ENCODE peak calls at places on chromosomes 1 and 21, in four cellular contexts. One of them, this sample, is unnamed.

GRCh38 chr1:153928245-153928644 is 5.5 kb upstream of the GATAD2B start:
- DNase-seq in left lung: no peak
- DNase-seq in LNCaP clone FGC: no peak
- DNase-seq in spleen: no peak
- DNase-seq in this sample: no peak

GRCh38 chr1:17181785-17182464 is 23.0 kb upstream of the PADI1 start:
- DNase-seq in LNCaP clone FGC: no peak
- DNase-seq in left lung: no peak
- DNase-seq in spleen: no peak
- DNase-seq in this sample: peak; percentile 36

GRCh38 chr1:221284028-221284427 is 404.8 kb downstream of the HLX start:
- DNase-seq in LNCaP clone FGC: no peak
- DNase-seq in left lung: no peak
- DNase-seq in spleen: no peak
- DNase-seq in this sample: no peak

GRCh38 chr1:4976859-4977440 is 322.5 kb downstream of the AJAP1 start:
- DNase-seq in LNCaP clone FGC: no peak
- DNase-seq in left lung: no peak
- DNase-seq in spleen: no peak
- DNase-seq in this sample: peak; percentile 37

GRCh38 chr21:45020629-45021427 is 53.6 kb upstream of the ADARB1 start:
- DNase-seq in spleen: peak; percentile 58
- DNase-seq in left lung: peak; percentile 59
- DNase-seq in LNCaP clone FGC: no peak
- DNase-seq in this sample: no peak

GRCh38 chr1:116766616-116767469 is 12.6 kb downstream of the CD2 start:
- DNase-seq in left lung: no peak
- DNase-seq in LNCaP clone FGC: no peak
- DNase-seq in spleen: no peak
- DNase-seq in this sample: no peak

GRCh38 chr1:39613250-39613649 is 26.2 kb downstream of the HEYL start:
- DNase-seq in LNCaP clone FGC: no peak
- DNase-seq in left lung: no peak
- DNase-seq in spleen: no peak
- DNase-seq in this sample: no peak

GRCh38 chr1:78168306-78168705 is 122.5 kb downstream of the GIPC2 start:
- DNase-seq in spleen: no peak
- DNase-seq in left lung: no peak
- DNase-seq in LNCaP clone FGC: no peak
- DNase-seq in this sample: no peak

GRCh38 chr21:16792155-16792554 is 720.7 kb upstream of the CXADR start:
- DNase-seq in spleen: no peak
- DNase-seq in left lung: no peak
- DNase-seq in LNCaP clone FGC: no peak
- DNase-seq in this sample: no peak

GRCh38 chr1:40226187-40226586 is 21.6 kb upstream of the TMCO2 start:
- DNase-seq in LNCaP clone FGC: no peak
- DNase-seq in left lung: no peak
- DNase-seq in spleen: no peak
- DNase-seq in this sample: no peak

GRCh38 chr1:245810181-245810727 is 655.5 kb downstream of the KIF26B start:
- DNase-seq in LNCaP clone FGC: no peak
- DNase-seq in spleen: no peak
- DNase-seq in left lung: no peak
- DNase-seq in this sample: peak; percentile 40

GRCh38 chr1:198794498-198794897 is 155.7 kb downstream of the PTPRC start:
- DNase-seq in left lung: no peak
- DNase-seq in LNCaP clone FGC: no peak
- DNase-seq in spleen: no peak
- DNase-seq in this sample: no peak

GRCh38 chr1:54421101-54421504 is 14.9 kb upstream of the SSBP3 start:
- DNase-seq in LNCaP clone FGC: no peak
- DNase-seq in left lung: no peak
- DNase-seq in spleen: peak; percentile 39
- DNase-seq in this sample: no peak

GRCh38 chr21:41766883-41767605 is at the start of gene RIPK4:
- DNase-seq in LNCaP clone FGC: peak; percentile 56
- DNase-seq in left lung: peak; percentile 87
- DNase-seq in spleen: no peak
- DNase-seq in this sample: no peak

GRCh38 chr1:208747979-208748378 is 503.8 kb upstream of the PLXNA2 start:
- DNase-seq in LNCaP clone FGC: no peak
- DNase-seq in left lung: no peak
- DNase-seq in spleen: no peak
- DNase-seq in this sample: no peak

GRCh38 chr1:44747878-44748277 is 8.2 kb downstream of the KIF2C start:
- DNase-seq in left lung: no peak
- DNase-seq in LNCaP clone FGC: no peak
- DNase-seq in spleen: no peak
- DNase-seq in this sample: no peak
- TF ChIP-seq CTCF in left lung: no peak
- TF ChIP-seq CTCF in LNCaP clone FGC: no peak
- TF ChIP-seq CTCF in spleen: no peak
- TF ChIP-seq CTCF in this sample: no peak

GRCh38 chr1:38605091-38605490 is 254.5 kb downstream of the RRAGC start:
- DNase-seq in LNCaP clone FGC: no peak
- DNase-seq in left lung: no peak
- DNase-seq in spleen: no peak
- DNase-seq in this sample: no peak

GRCh38 chr1:38607526-38607925 is 252.0 kb downstream of the RRAGC start:
- DNase-seq in left lung: no peak
- DNase-seq in LNCaP clone FGC: no peak
- DNase-seq in spleen: no peak
- DNase-seq in this sample: no peak

GRCh38 chr1:38611661-38612211 is 247.8 kb downstream of the RRAGC start:
- DNase-seq in spleen: no peak
- DNase-seq in LNCaP clone FGC: no peak
- DNase-seq in left lung: no peak
- DNase-seq in this sample: no peak

GRCh38 chr1:38609166-38609880 is 250.2 kb downstream of the RRAGC start:
- DNase-seq in left lung: no peak
- DNase-seq in spleen: no peak
- DNase-seq in LNCaP clone FGC: no peak
- DNase-seq in this sample: no peak

GRCh38 chr1:38608202-38608864 is 251.2 kb downstream of the RRAGC start:
- DNase-seq in left lung: no peak
- DNase-seq in spleen: no peak
- DNase-seq in LNCaP clone FGC: no peak
- DNase-seq in this sample: no peak
- TF ChIP-seq CTCF in left lung: peak; percentile 38
- TF ChIP-seq CTCF in spleen: peak; percentile 25
- TF ChIP-seq CTCF in LNCaP clone FGC: peak; percentile 46
- TF ChIP-seq CTCF in this sample: peak; percentile 86

DNA sequence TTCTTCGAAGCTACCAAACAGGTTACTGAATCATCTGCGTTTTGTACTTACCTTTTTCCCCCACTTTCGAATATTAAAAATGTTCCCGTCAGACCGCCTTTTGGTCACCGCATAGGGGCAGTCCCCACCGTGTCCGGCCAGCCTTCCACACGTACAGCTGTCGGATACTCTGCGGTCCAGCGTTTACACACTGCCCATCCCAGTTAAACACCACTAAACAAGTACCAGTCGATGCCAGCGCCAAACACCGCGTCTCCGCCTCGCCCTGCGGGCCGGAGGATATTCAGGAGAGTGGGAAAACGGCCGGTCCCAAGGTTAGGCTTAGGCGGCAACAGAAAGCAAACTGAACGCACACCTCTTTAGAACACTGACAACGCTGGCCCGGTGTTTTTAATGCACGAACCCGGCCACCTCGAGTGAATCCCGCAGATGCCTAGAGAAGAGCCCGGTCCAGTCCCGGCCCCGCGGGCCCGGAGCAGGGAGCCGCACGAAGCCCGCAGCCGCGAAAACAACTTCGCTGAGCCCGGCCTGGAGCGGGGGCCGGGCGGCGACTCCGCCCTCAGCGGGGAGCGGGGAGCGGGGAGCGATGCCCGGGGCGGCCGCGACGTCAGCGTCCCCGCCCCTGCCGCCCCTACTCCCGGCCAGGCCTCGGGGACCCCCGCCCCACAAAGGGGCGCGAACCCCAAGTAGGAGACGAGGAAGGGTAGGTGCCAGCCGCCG is 730 bp upstream of the PHF13 start:
- DNase-seq in spleen: no peak
- DNase-seq in left lung: peak; percentile 87
- DNase-seq in LNCaP clone FGC: no peak
- DNase-seq in this sample: no peak
- TF ChIP-seq CTCF in spleen: no peak
- TF ChIP-seq CTCF in left lung: no peak
- TF ChIP-seq CTCF in LNCaP clone FGC: no peak
- TF ChIP-seq CTCF in this sample: no peak

GRCh38 chr1:110617589-110617988 is 11.4 kb upstream of the KCNA2 start:
- DNase-seq in LNCaP clone FGC: no peak
- DNase-seq in left lung: no peak
- DNase-seq in spleen: no peak
- DNase-seq in this sample: no peak

GRCh38 chr1:110616587-110616986 is 10.4 kb upstream of the KCNA2 start:
- DNase-seq in LNCaP clone FGC: no peak
- DNase-seq in spleen: no peak
- DNase-seq in left lung: no peak
- DNase-seq in this sample: no peak

GRCh38 chr1:110617116-110617515 is 11.0 kb upstream of the KCNA2 start:
- DNase-seq in LNCaP clone FGC: no peak
- DNase-seq in left lung: no peak
- DNase-seq in spleen: no peak
- DNase-seq in this sample: no peak

GRCh38 chr1:110618668-110619067 is 12.5 kb upstream of the KCNA2 start:
- DNase-seq in LNCaP clone FGC: no peak
- DNase-seq in spleen: no peak
- DNase-seq in left lung: no peak
- DNase-seq in this sample: no peak

DNA sequence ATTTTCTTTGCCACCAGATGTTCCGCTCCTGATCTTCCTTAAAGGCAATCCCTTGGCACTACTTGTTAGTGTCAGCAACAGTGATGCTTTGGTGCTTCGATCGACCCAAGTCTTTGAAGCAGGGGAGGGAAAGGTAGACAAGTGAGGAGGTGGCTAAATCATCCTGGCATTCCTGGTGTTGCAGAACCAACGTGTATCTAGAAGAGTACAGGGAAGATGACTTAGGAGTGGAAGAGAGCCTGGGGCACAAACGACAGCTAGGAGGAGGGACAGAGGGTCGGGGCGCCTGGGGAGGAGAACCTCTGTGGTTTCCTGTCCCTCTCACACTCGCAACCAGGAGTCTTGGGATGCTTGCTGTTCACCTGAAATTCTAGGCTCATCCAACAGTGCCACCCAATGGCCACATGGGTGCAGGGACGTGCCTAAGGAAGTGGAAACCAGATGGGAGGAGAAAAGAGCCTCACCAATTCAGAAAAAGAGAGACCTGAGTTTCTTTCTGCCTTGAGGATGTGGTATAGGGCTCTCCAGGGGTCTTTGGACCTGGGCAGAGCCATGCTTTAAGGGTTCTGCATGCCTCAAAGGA is 9.5 kb upstream of the KCNA2 start:
- DNase-seq in LNCaP clone FGC: peak; percentile 52
- DNase-seq in spleen: no peak
- DNase-seq in left lung: no peak
- DNase-seq in this sample: no peak
- TF ChIP-seq CTCF in LNCaP clone FGC: peak; percentile 99
- TF ChIP-seq CTCF in spleen: peak; percentile 77
- TF ChIP-seq CTCF in left lung: peak; percentile 58
- TF ChIP-seq CTCF in this sample: peak; percentile 84

DNA sequence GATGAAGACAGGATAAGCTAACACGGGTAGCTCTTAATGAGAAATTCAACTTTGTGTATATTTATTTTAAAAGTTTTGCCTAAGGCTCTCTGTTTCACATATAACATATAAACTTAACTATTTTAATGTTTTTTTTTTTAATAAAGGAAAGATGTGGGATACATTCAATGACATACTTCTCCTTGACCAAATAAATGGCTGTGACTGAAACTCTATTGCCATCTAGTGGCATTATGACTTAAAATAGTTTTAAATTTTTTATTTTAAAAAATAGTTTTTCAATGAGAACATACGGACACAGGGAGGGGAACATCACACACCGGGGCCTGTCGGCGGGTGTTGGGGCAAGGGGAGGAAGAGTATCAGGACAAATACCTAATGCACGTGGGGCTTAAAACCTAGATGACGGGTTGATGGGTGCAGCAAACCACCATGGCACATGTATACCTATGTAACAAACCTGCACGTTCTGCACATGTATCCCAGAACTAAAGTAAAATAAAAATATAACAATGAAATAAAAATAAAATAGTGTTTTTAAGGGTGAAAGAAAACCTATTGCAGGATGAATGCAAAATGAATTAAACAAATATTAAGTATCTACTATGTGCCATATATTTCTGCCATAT is 83.4 kb downstream of the LYST start:
- DNase-seq in LNCaP clone FGC: peak; percentile 28
- DNase-seq in left lung: no peak
- DNase-seq in spleen: no peak
- DNase-seq in this sample: no peak
- TF ChIP-seq CTCF in LNCaP clone FGC: peak; percentile 32
- TF ChIP-seq CTCF in left lung: peak; percentile 45
- TF ChIP-seq CTCF in spleen: peak; percentile 12
- TF ChIP-seq CTCF in this sample: peak; percentile 81

GRCh38 chr1:18560692-18561091 is 70.0 kb upstream of the PAX7 start:
- DNase-seq in spleen: no peak
- DNase-seq in left lung: no peak
- DNase-seq in LNCaP clone FGC: no peak
- DNase-seq in this sample: no peak
- TF ChIP-seq CTCF in spleen: no peak
- TF ChIP-seq CTCF in left lung: no peak
- TF ChIP-seq CTCF in LNCaP clone FGC: no peak
- TF ChIP-seq CTCF in this sample: no peak

GRCh38 chr1:51301152-51301843 is 29.1 kb downstream of the TTC39A start:
- DNase-seq in left lung: no peak
- DNase-seq in spleen: peak; percentile 56
- DNase-seq in LNCaP clone FGC: no peak
- DNase-seq in this sample: peak; percentile 50

GRCh38 chr1:51298322-51298705 is 32.0 kb downstream of the TTC39A start:
- DNase-seq in spleen: no peak
- DNase-seq in left lung: no peak
- DNase-seq in LNCaP clone FGC: no peak
- DNase-seq in this sample: no peak

GRCh38 chr1:51300270-51300669 is 30.1 kb downstream of the TTC39A start:
- DNase-seq in spleen: no peak
- DNase-seq in LNCaP clone FGC: no peak
- DNase-seq in left lung: no peak
- DNase-seq in this sample: no peak

GRCh38 chr1:51297401-51298321 is 32.7 kb downstream of the TTC39A start:
- DNase-seq in LNCaP clone FGC: no peak
- DNase-seq in left lung: no peak
- DNase-seq in spleen: peak; percentile 68
- DNase-seq in this sample: no peak

DNA sequence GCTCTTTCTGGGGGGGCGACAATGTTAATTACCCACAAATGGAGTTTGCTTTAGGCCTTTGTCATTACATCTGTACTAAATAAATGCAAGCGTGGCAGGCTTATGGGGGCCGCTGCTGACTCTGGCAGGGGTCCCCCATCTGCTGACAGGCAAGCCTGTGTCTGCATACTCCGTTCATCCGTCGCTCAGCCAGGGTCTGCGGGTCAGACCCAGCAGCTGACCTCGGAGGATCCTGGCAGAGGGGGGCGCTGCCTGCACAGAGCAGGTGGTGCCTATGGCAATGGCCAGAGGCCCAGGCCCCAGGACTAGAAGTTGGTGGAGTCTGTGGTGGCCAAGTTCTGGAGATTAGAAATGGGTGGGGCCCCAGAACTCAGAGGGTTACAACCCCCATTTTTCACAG is 31.2 kb downstream of the TTC39A start:
- DNase-seq in LNCaP clone FGC: no peak
- DNase-seq in spleen: peak; percentile 58
- DNase-seq in left lung: no peak
- DNase-seq in this sample: no peak
- TF ChIP-seq CTCF in LNCaP clone FGC: no peak
- TF ChIP-seq CTCF in spleen: no peak
- TF ChIP-seq CTCF in left lung: no peak
- TF ChIP-seq CTCF in this sample: no peak

GRCh38 chr1:30616759-30617158 is 106.6 kb downstream of the MATN1 start:
- DNase-seq in LNCaP clone FGC: no peak
- DNase-seq in spleen: no peak
- DNase-seq in left lung: no peak
- DNase-seq in this sample: peak; percentile 15
- TF ChIP-seq CTCF in LNCaP clone FGC: no peak
- TF ChIP-seq CTCF in spleen: no peak
- TF ChIP-seq CTCF in left lung: no peak
- TF ChIP-seq CTCF in this sample: no peak

This sample was measured in type B pancreatic cell.